ENCODE peak calls at places on chromosomes 5 and 9, in seven cellular contexts. K is PC-9, O is GM23248, J is hepatocyte, G is PC-3, I is GM23338, E is OCI-LY7. X is an unnamed sample. For H3K9me2, the result is how much of the 10 kb centered on the place peaks cover.

GRCh38 chr5:115579216-115579615 is 23.1 kb downstream of the TICAM2 start:
- DNase-seq in K (no peak), O (no peak), J (no peak), G (no peak), I (no peak), E (no peak), X (no peak)

GRCh38 chr5:91469517-91470165 is 86.5 kb upstream of the ARRDC3 start:
- DNase-seq in K (peak), O (no peak), J (peak), G (peak), I (no peak), E (no peak), X (no peak)

GRCh38 chr9:95981741-95982390 is 106.4 kb downstream of the ERCC6L2 start:
- DNase-seq in K (no peak), O (no peak), J (no peak), G (no peak), I (no peak), E (peak), X (no peak)

GRCh38 chr9:127805620-127806019 is 2.9 kb downstream of the FPGS start:
- DNase-seq in K (no peak), O (peak), J (peak), G (no peak), I (peak), E (peak), X (no peak)

GRCh38 chr9:97518909-97519307 is 17.4 kb downstream of the TMOD1 start:
- DNase-seq in K (peak), O (peak), J (peak), G (peak), I (no peak), E (no peak), X (no peak)

GRCh38 chr5:150376799-150377771 is 19.6 kb downstream of the TCOF1 start:
- DNase-seq in K (no peak), O (peak), J (no peak), G (no peak), I (no peak), E (no peak), X (no peak)

GRCh38 chr9:37295796-37296195 is 126.7 kb upstream of the GRHPR start:
- DNase-seq in K (no peak), O (no peak), J (no peak), G (no peak), I (peak), E (peak), X (peak)

GRCh38 chr5:9782806-9783560 is 152.8 kb upstream of the TAS2R1 start:
- DNase-seq in K (no peak), O (peak), J (peak), G (peak), I (peak), E (no peak), X (no peak)

GRCh38 chr9:129259373-129259772 is 81.3 kb upstream of the IER5L start:
- DNase-seq in K (no peak), O (no peak), J (no peak), G (no peak), I (no peak), E (no peak), X (no peak)

GRCh38 chr5:84393969-84394368 is 9.3 kb upstream of the EDIL3 start:
- DNase-seq in K (peak), O (peak), J (no peak), G (peak), I (no peak), E (no peak), X (no peak)

GRCh38 chr9:111178361-111179043 is 140.2 kb upstream of the LPAR1 start:
- DNase-seq in K (no peak), O (peak), J (no peak), G (no peak), I (no peak), E (no peak), X (no peak)

GRCh38 chr5:89707891-89708290 is 701.7 kb downstream of the CETN3 start:
- DNase-seq in K (no peak), O (no peak), J (no peak), G (no peak), I (no peak), E (no peak), X (peak)

GRCh38 chr9:124078641-124079040 is 67.1 kb downstream of the LHX2 start:
- DNase-seq in K (peak), O (peak), J (no peak), G (peak), I (no peak), E (no peak), X (no peak)

GRCh38 chr5:39062530-39062929 is 11.7 kb downstream of the RICTOR start:
- DNase-seq in K (no peak), O (no peak), J (no peak), G (no peak), I (no peak), E (no peak), X (no peak)

GRCh38 chr5:125834438-125835147 is 588.6 kb upstream of the GRAMD2B start:
- DNase-seq in K (no peak), O (no peak), J (no peak), G (no peak), I (peak), E (no peak), X (no peak)

GRCh38 chr9:137269231-137269772 is 8.2 kb upstream of the TOR4A start:
- DNase-seq in K (no peak), O (no peak), J (peak), G (no peak), I (no peak), E (peak), X (peak)

GRCh38 chr9:80157561-80157983 is 585.8 kb downstream of the TLE4 start:
- DNase-seq in K (no peak), O (no peak), J (no peak), G (no peak), I (no peak), E (no peak), X (no peak)

GRCh38 chr5:139461698-139462097 is 845 bp downstream of the ECSCR start:
- DNase-seq in K (no peak), O (peak), J (no peak), G (peak), I (no peak), E (no peak), X (no peak)

GRCh38 chr9:20351715-20352114 is 270.6 kb downstream of the MLLT3 start:
- DNase-seq in K (no peak), O (no peak), J (no peak), G (no peak), I (no peak), E (no peak), X (no peak)

GRCh38 chr5:147072591-147072990 is 162.2 kb upstream of the STK32A start:
- DNase-seq in K (no peak), O (no peak), J (no peak), G (no peak), I (no peak), E (no peak), X (no peak)

GRCh38 chr9:78919701-78920100 is 622.8 kb downstream of the PSAT1 start:
- DNase-seq in K (no peak), O (no peak), J (no peak), G (peak), I (no peak), E (no peak), X (no peak)

GRCh38 chr5:146799235-146800015 is 79.1 kb downstream of the PPP2R2B start:
- DNase-seq in K (no peak), O (no peak), J (no peak), G (no peak), I (no peak), E (no peak), X (no peak)

GRCh38 chr5:77852514-77853352 is 76.6 kb upstream of the TBCA start:
- DNase-seq in K (no peak), O (peak), J (peak), G (no peak), I (peak), E (no peak), X (peak)

GRCh38 chr5:16994576-16994975 is 58.5 kb upstream of the MYO10 start:
- DNase-seq in K (no peak), O (peak), J (no peak), G (no peak), I (peak), E (no peak), X (no peak)

GRCh38 chr9:117737721-117738226 is 33.6 kb downstream of the TLR4 start:
- DNase-seq in K (no peak), O (peak), J (no peak), G (no peak), I (no peak), E (no peak), X (no peak)

GRCh38 chr9:88355166-88355565 is 33.1 kb upstream of the SPIN1 start:
- DNase-seq in K (peak), O (peak), J (peak), G (peak), I (no peak), E (no peak), X (no peak)

GRCh38 chr9:124776952-124777645 is at the start of gene OLFML2A:
- DNase-seq in K (peak), O (peak), J (peak), G (peak), I (peak), E (peak), X (peak)

GRCh38 chr9:79222483-79222882 is 349.3 kb upstream of the TLE4 start:
- DNase-seq in K (no peak), O (peak), J (peak), G (no peak), I (no peak), E (no peak), X (no peak)

GRCh38 chr5:175805256-175806011 is 65.9 kb upstream of the CPLX2 start:
- DNase-seq in K (no peak), O (no peak), J (no peak), G (no peak), I (no peak), E (no peak), X (no peak)

GRCh38 chr5:100574716-100575115 is 39.5 kb downstream of the FAM174A start:
- DNase-seq in K (no peak), O (no peak), J (no peak), G (no peak), I (no peak), E (no peak), X (no peak)

GRCh38 chr5:27316283-27316675 is 277.9 kb upstream of the CDH9 start:
- DNase-seq in K (no peak), O (peak), J (no peak), G (peak), I (no peak), E (no peak), X (no peak)

GRCh38 chr5:177985430-177986040 is 10.5 kb downstream of the PROP1 start:
- DNase-seq in K (no peak), O (no peak), J (no peak), G (no peak), I (peak), E (no peak), X (peak)

GRCh38 chr9:130845901-130846381 is 10.9 kb downstream of the ABL1 start:
- DNase-seq in K (no peak), O (peak), J (peak), G (peak), I (no peak), E (no peak), X (no peak)

GRCh38 chr9:101398930-101399640 is 434 bp downstream of the ZNF189 start:
- DNase-seq in K (no peak), O (peak), J (peak), G (no peak), I (no peak), E (peak), X (no peak)

GRCh38 chr5:123089971-123090640 is 1.1 kb downstream of the PRDM6 start:
- DNase-seq in K (no peak), O (peak), J (peak), G (no peak), I (peak), E (no peak), X (no peak)

GRCh38 chr5:88113429-88113828 is 155.2 kb downstream of the TMEM161B start:
- DNase-seq in K (no peak), O (no peak), J (no peak), G (no peak), I (no peak), E (no peak), X (no peak)

GRCh38 chr5:139232161-139232724 is 34.1 kb upstream of the SIL1 start:
- DNase-seq in K (no peak), O (peak), J (peak), G (no peak), I (no peak), E (no peak), X (no peak)

GRCh38 chr9:137878146-137878941 is 762 bp downstream of the CACNA1B start:
- DNase-seq in K (no peak), O (peak), J (peak), G (no peak), I (peak), E (no peak), X (no peak)

GRCh38 chr5:138677782-138678181 is 75.4 kb upstream of the CTNNA1 start:
- DNase-seq in K (no peak), O (peak), J (no peak), G (no peak), I (no peak), E (no peak), X (no peak)

GRCh38 chr5:111070272-111071134 is 1.0 kb upstream of the TSLP start:
- DNase-seq in K (no peak), O (peak), J (peak), G (no peak), I (peak), E (no peak), X (no peak)

DNA sequence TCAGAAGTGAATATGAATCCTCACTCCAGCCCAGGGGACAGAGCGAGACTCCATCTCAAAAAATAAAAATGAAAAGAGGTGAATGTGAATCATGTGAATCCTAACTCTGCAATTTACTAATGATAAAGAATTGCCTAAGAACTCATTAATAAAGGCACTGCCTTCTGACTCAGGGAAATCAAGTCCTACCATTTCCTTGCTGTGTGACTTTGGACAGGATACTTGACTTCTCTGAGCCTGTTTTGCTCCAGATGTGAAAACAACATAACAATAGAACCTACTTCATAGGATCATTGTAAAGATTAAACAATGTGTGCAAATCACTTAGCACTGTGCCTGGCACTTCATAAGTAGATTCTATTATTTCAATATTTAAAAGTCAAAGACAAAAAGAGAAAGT is 15.1 kb upstream of the PWWP2A start:
- DNase-seq in K (no peak), O (no peak), J (no peak), G (no peak), I (no peak), E (no peak), X (no peak)
- H3K9me2 ChIP-seq in K (under half), O (under half), J (under half), G (under half), I (under half), E (under half), X (under half)

DNA sequence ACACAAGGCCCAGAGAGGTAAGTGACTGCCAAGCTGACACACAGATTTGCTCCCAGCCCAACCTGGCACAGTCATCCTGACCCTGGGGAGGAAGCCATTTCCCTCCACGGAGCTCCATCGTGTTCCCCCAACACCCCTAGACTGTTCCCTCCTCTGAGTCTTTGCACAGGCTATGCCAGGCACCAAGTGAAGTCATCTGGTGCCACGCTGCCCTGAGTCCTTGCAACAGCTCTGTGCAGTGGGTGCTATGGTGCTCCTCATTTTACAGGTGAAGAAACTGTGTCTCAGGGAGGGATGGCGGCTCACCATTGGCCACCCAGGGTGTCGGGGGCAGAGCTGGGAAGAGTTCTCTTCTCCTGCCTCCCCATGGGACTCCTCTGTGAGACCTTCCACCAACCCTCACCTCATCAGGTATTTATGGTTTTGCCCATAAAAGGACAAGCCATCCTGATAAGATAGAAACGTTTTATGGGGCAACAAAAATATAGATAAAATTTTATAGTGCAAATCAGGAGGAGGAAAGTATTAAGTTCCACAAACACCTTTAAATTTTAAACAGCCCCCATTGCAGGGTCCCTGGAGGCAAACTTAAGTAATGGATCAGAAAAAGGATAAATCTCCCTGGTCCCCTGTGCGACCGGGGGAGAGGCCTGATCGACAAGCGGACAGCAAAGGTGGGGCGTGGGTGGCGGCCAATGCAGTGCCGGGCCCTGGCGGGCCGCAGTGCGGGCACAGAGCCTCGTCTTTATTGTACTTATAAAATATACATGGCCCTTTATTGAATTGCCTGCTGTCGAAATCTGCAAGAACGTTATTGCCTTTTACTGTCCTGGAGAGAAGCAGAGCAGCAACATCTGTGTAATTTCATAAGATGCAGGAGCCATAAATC is 50.2 kb upstream of the ZBTB43 start:
- DNase-seq in K (no peak), O (no peak), J (no peak), G (no peak), I (no peak), E (no peak), X (no peak)
- H3K9me2 ChIP-seq in K (under half), O (under half), J (under half), G (under half), I (under half), E (under half), X (under half)

GRCh38 chr5:75078035-75078434 is 25.7 kb upstream of the GCNT4 start:
- DNase-seq in K (no peak), O (no peak), J (no peak), G (no peak), I (no peak), E (no peak), X (no peak)

GRCh38 chr5:75067434-75067833 is 15.1 kb upstream of the GCNT4 start:
- DNase-seq in K (no peak), O (no peak), J (no peak), G (no peak), I (no peak), E (no peak), X (no peak)

GRCh38 chr5:75071100-75071499 is 18.7 kb upstream of the GCNT4 start:
- DNase-seq in K (no peak), O (no peak), J (no peak), G (no peak), I (no peak), E (no peak), X (no peak)

DNA sequence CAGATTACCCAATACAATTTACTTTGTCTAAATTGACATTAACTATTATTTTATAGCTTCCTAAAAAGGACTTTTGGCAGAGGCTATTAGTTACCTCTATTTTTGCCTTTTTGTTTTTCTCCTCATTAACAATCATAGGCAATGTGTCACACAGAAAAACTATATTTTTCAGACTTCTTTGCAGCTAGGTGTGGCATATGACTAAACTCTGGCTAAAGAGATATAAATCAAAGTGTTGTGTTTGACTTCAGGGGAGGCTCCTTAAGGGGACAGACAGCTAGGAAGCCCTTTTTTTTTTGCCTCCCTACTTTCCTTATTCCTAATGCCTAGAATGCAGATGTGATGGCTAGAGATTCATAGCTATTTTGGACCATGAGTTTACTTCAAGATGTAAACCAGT is 19.7 kb upstream of the GCNT4 start:
- DNase-seq in K (no peak), O (no peak), J (no peak), G (peak), I (no peak), E (no peak), X (no peak)
- H3K9me2 ChIP-seq in K (under half), O (under half), J (under half), G (under half), I (under half), E (under half), X (under half)

GRCh38 chr5:94467560-94468504 is 150.6 kb downstream of the KIAA0825 start:
- DNase-seq in K (no peak), O (no peak), J (no peak), G (no peak), I (no peak), E (no peak), X (no peak)

GRCh38 chr5:94461131-94461530 is 157.3 kb downstream of the KIAA0825 start:
- DNase-seq in K (no peak), O (no peak), J (no peak), G (no peak), I (no peak), E (no peak), X (no peak)

GRCh38 chr5:94459915-94460314 is 158.5 kb downstream of the KIAA0825 start:
- DNase-seq in K (no peak), O (no peak), J (no peak), G (no peak), I (no peak), E (no peak), X (no peak)

GRCh38 chr5:94468531-94468930 is 149.9 kb downstream of the KIAA0825 start:
- DNase-seq in K (no peak), O (no peak), J (no peak), G (no peak), I (no peak), E (no peak), X (no peak)

GRCh38 chr5:94463739-94464138 is 154.7 kb downstream of the KIAA0825 start:
- DNase-seq in K (no peak), O (peak), J (no peak), G (no peak), I (no peak), E (no peak), X (no peak)
- H3K9me2 ChIP-seq in K (under half), O (under half), J (under half), G (under half), I (under half), E (under half), X (under half)

GRCh38 chr5:96582343-96582742 is 79.8 kb upstream of the CAST start:
- DNase-seq in K (no peak), O (peak), J (peak), G (peak), I (no peak), E (no peak), X (no peak)
- H3K9me2 ChIP-seq in K (under half), O (under half), J (under half), G (under half), I (under half), E (under half), X (under half)

GRCh38 chr5:144596517-144596916 is 425.8 kb downstream of the KCTD16 start:
- DNase-seq in K (no peak), O (no peak), J (no peak), G (no peak), I (no peak), E (no peak), X (no peak)
- H3K9me2 ChIP-seq in K (under half), O (under half), J (under half), G (under half), I (under half), E (under half), X (under half)